ENCODE peak calls at places on chromosomes 1 and 21, in four cellular contexts. W is mesothelial cell of epicardium, R is Right ventricle myocardium inferior, V is brain microvascular endothelial cell. B is an unnamed sample.

GRCh38 chr1:88189525-88189924 is 494.5 kb upstream of the PKN2 start:
- DNase-seq in W (no peak), R (no peak), V (no peak), B (no peak)

GRCh38 chr1:46131727-46132528 is 501 bp downstream of the PIK3R3 start:
- DNase-seq in W (peak), R (no peak), V (peak), B (peak)

GRCh38 chr21:29335720-29336119 is 37.0 kb downstream of the BACH1 start:
- DNase-seq in W (no peak), R (no peak), V (no peak), B (no peak)

GRCh38 chr1:176073524-176074157 is 133.4 kb downstream of the COP1 start:
- DNase-seq in W (no peak), R (no peak), V (peak), B (no peak)

GRCh38 chr1:227428803-227429202 is 110.5 kb upstream of the CDC42BPA start:
- DNase-seq in W (peak), R (no peak), V (peak), B (no peak)

GRCh38 chr1:229409616-229410369 is 24.1 kb downstream of the ACTA1 start:
- DNase-seq in W (no peak), R (no peak), V (no peak), B (no peak)

GRCh38 chr1:171913385-171913784 is 72.1 kb downstream of the DNM3 start:
- DNase-seq in W (no peak), R (no peak), V (no peak), B (no peak)

GRCh38 chr1:48017716-48018115 is 20.5 kb upstream of the TRABD2B start:
- DNase-seq in W (no peak), R (no peak), V (peak), B (no peak)

GRCh38 chr1:21261551-21262281 is 28.5 kb downstream of the ECE1 start:
- DNase-seq in W (no peak), R (peak), V (peak), B (no peak)

GRCh38 chr1:246121533-246121932 is 385.5 kb downstream of the SMYD3 start:
- DNase-seq in W (no peak), R (no peak), V (no peak), B (no peak)

GRCh38 chr1:156412653-156413309 is 43.8 kb downstream of the RHBG start:
- DNase-seq in W (no peak), R (no peak), V (no peak), B (no peak)

GRCh38 chr1:236009857-236010256 is 55.0 kb downstream of the NID1 start:
- DNase-seq in W (no peak), R (no peak), V (peak), B (no peak)

GRCh38 chr1:54882483-54882882 is 4.5 kb downstream of the DHCR24 start:
- DNase-seq in W (no peak), R (no peak), V (no peak), B (no peak)